ENCODE peak calls at places on chromosomes 13 and 19, in ten cellular contexts. Q, U, J, F, Z, N, T, K, D and Y are unnamed samples.

GRCh38 chr19:29680447-29680846 is 15.2 kb downstream of the PLEKHF1 start:
- DNase-seq in Q (no peak), U (no peak), J (no peak), F (peak; percentile 79), Z (no peak), N (no peak), T (peak; percentile 53), K (no peak), D (peak; percentile 92), Y (no peak)

GRCh38 chr13:27018882-27019281 is 152.7 kb downstream of the USP12 start:
- DNase-seq in Q (no peak), U (no peak), J (no peak), F (no peak), Z (no peak), N (no peak), T (no peak), K (no peak), D (no peak), Y (no peak)

GRCh38 chr13:97757807-97758206 is 195.7 kb upstream of the IPO5 start:
- DNase-seq in Q (no peak), U (no peak), J (no peak), F (no peak), Z (no peak), N (peak; percentile 17), T (peak; percentile 32), K (peak; percentile 89), D (no peak), Y (no peak)

GRCh38 chr13:95191821-95192220 is 109.4 kb downstream of the ABCC4 start:
- DNase-seq in Q (peak; percentile 74), U (no peak), J (peak; percentile 56), F (peak; percentile 37), Z (peak; percentile 39), N (peak; percentile 79), T (peak; percentile 71), K (peak; percentile 88), D (peak; percentile 91), Y (peak; percentile 60)

GRCh38 chr13:41049480-41049879 is 11.8 kb upstream of the WBP4 start:
- DNase-seq in Q (no peak), U (no peak), J (no peak), F (no peak), Z (no peak), N (no peak), T (no peak), K (peak; percentile 30), D (no peak), Y (no peak)

GRCh38 chr19:32674153-32674958 is 624 bp downstream of the ANKRD27 start:
- DNase-seq in Q (no peak), U (no peak), J (no peak), F (no peak), Z (no peak), N (no peak), T (no peak), K (no peak), D (peak; percentile 88), Y (no peak)

GRCh38 chr19:23283925-23284324 is 33.7 kb upstream of the ZNF724 start:
- DNase-seq in Q (peak; percentile 30), U (no peak), J (peak; percentile 12), F (peak; percentile 50), Z (no peak), N (peak; percentile 9), T (peak; percentile 22), K (peak; percentile 38), D (no peak), Y (peak; percentile 10)

GRCh38 chr19:23554548-23554947 is 132.5 kb downstream of the ZNF675 start:
- DNase-seq in Q (no peak), U (no peak), J (no peak), F (no peak), Z (no peak), N (no peak), T (no peak), K (no peak), D (no peak), Y (no peak)

GRCh38 chr13:109205315-109205714 is 575.9 kb downstream of the MYO16 start:
- DNase-seq in Q (no peak), U (no peak), J (no peak), F (no peak), Z (no peak), N (no peak), T (no peak), K (peak; percentile 18), D (no peak), Y (peak; percentile 30)

GRCh38 chr13:39364797-39365468 is 238.1 kb downstream of the LHFPL6 start:
- DNase-seq in Q (peak; percentile 48), U (no peak), J (no peak), F (no peak), Z (no peak), N (no peak), T (no peak), K (no peak), D (no peak), Y (peak; percentile 68)

GRCh38 chr19:56141416-56141992 is 417 bp downstream of the ZNF444 start:
- DNase-seq in Q (no peak), U (no peak), J (no peak), F (peak; percentile 60), Z (no peak), N (no peak), T (no peak), K (no peak), D (no peak), Y (no peak)

GRCh38 chr19:46391296-46392251 is 21.8 kb downstream of the CCDC8 start:
- DNase-seq in Q (no peak), U (no peak), J (no peak), F (no peak), Z (no peak), N (no peak), T (no peak), K (no peak), D (peak; percentile 73), Y (no peak)

GRCh38 chr13:31029129-31029528 is 96.7 kb downstream of the TEX26 start:
- DNase-seq in Q (no peak), U (no peak), J (no peak), F (no peak), Z (no peak), N (no peak), T (no peak), K (peak; percentile 39), D (no peak), Y (no peak)

GRCh38 chr13:41837668-41838067 is 123.2 kb downstream of the VWA8 start:
- DNase-seq in Q (peak; percentile 12), U (no peak), J (no peak), F (no peak), Z (no peak), N (no peak), T (no peak), K (peak; percentile 14), D (no peak), Y (no peak)

GRCh38 chr13:74575729-74576125 is 441.5 kb upstream of the KLF12 start:
- DNase-seq in Q (peak; percentile 33), U (peak; percentile 32), J (peak; percentile 95), F (peak; percentile 40), Z (peak; percentile 36), N (peak; percentile 68), T (peak; percentile 88), K (peak; percentile 60), D (peak; percentile 84), Y (peak; percentile 83)

GRCh38 chr13:51832471-51833152 is 12.4 kb downstream of the TMEM272 start:
- DNase-seq in Q (peak; percentile 8), U (no peak), J (peak; percentile 57), F (peak; percentile 74), Z (no peak), N (peak; percentile 28), T (no peak), K (peak; percentile 55), D (no peak), Y (peak; percentile 40)

GRCh38 chr13:24664726-24665409 is 15.3 kb upstream of the ATP12A start:
- DNase-seq in Q (peak; percentile 63), U (no peak), J (no peak), F (no peak), Z (no peak), N (no peak), T (no peak), K (no peak), D (no peak), Y (peak; percentile 69)

GRCh38 chr19:29666634-29667389 is 1.6 kb downstream of the PLEKHF1 start:
- DNase-seq in Q (peak; percentile 64), U (no peak), J (peak; percentile 83), F (no peak), Z (peak; percentile 60), N (peak; percentile 76), T (peak; percentile 79), K (peak; percentile 75), D (peak; percentile 71), Y (peak; percentile 88)

GRCh38 chr19:41323430-41324125 is 13.6 kb downstream of the CCDC97 start:
- DNase-seq in Q (peak; percentile 98), U (peak; percentile 58), J (no peak), F (no peak), Z (peak; percentile 65), N (peak; percentile 97), T (peak; percentile 62), K (peak; percentile 96), D (peak; percentile 82), Y (peak; percentile 97)

GRCh38 chr19:5696196-5697021 is 6.3 kb downstream of the RPL36 start:
- DNase-seq in Q (no peak), U (no peak), J (no peak), F (no peak), Z (no peak), N (no peak), T (no peak), K (no peak), D (no peak), Y (no peak)
- H3K4me3 ChIP-seq in Q (no peak overlapping the region), U (no peak overlapping the region), J (no peak overlapping the region), F (no peak overlapping the region), Z (no peak overlapping the region), N (no peak overlapping the region), T (no peak overlapping the region), K (no peak overlapping the region), D (no peak overlapping the region), Y (no peak overlapping the region)

DNA sequence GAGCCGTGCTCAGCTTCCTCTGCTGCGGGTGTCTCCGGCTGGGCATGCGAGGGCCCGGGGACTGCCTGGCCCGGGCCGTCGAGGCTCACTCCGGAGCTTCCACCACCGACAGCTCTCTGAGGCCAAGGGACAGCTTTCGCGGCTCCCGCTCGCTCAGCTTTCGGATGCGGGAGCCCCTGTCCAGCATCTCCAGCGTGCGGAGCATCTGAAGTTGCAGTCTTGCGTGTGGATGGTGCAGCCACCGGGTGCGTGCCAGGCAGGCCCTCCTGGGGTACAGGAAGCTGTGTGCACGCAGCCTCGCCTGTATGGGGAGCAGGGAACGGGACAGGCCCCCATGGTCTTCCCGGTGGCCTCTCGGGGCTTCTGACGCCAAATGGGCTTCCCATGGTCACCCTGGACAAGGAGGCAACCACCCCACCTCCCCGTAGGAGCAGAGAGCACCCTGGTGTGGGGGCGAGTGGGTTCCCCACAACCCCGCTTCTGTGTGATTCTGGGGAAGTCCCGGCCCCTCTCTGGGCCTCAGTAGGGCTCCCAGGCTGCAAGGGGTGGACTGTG is 1.2 kb downstream of the S1PR4 start:
- DNase-seq in Q (no peak), U (no peak), J (no peak), F (peak; percentile 30), Z (no peak), N (no peak), T (no peak), K (no peak), D (peak; percentile 81), Y (no peak)
- H3K4me3 ChIP-seq in Q (no peak overlapping the region), U (peak overlapping the region; percentile 53), J (no peak overlapping the region), F (peak overlapping the region; percentile 94), Z (peak overlapping the region; percentile 4), N (no peak overlapping the region), T (peak overlapping the region; percentile 33), K (no peak overlapping the region), D (peak overlapping the region; percentile 63), Y (no peak overlapping the region)

GRCh38 chr13:112732679-112733078 is 42.8 kb downstream of the ATP11A start:
- DNase-seq in Q (no peak), U (no peak), J (no peak), F (no peak), Z (no peak), N (no peak), T (no peak), K (no peak), D (no peak), Y (no peak)
- H3K4me3 ChIP-seq in Q (no peak overlapping the region), U (no peak overlapping the region), J (no peak overlapping the region), F (no peak overlapping the region), Z (no peak overlapping the region), N (no peak overlapping the region), T (no peak overlapping the region), K (no peak overlapping the region), D (no peak overlapping the region), Y (no peak overlapping the region)

GRCh38 chr13:99340638-99341037 is 33.4 kb upstream of the GPR183 start:
- DNase-seq in Q (no peak), U (no peak), J (no peak), F (no peak), Z (no peak), N (no peak), T (no peak), K (no peak), D (no peak), Y (no peak)
- H3K4me3 ChIP-seq in Q (no peak overlapping the region), U (no peak overlapping the region), J (no peak overlapping the region), F (peak overlapping the region; percentile 0), Z (no peak overlapping the region), N (no peak overlapping the region), T (no peak overlapping the region), K (no peak overlapping the region), D (no peak overlapping the region), Y (no peak overlapping the region)